ENCODE peak calls at places on chromosomes 4 and X, in four cellular contexts. L, F, E and T are unnamed samples.

GRCh38 chr4:175380841-175381240 is 431.2 kb downstream of the GPM6A start:
- DNase-seq in L (no peak), F (no peak), E (no peak), T (no peak)

GRCh38 chr4:78566834-78567501 is 15.4 kb downstream of the ANXA3 start:
- DNase-seq in L (no peak), F (peak), E (no peak), T (no peak)

GRCh38 chr4:80150387-80151173 is 46.7 kb upstream of the PRDM8 start:
- DNase-seq in L (no peak), F (no peak), E (no peak), T (no peak)

GRCh38 chr4:7772708-7773385 is 166.8 kb downstream of the AFAP1 start:
- DNase-seq in L (no peak), F (no peak), E (no peak), T (no peak)

GRCh38 chrX:129637217-129638109 is 17.3 kb downstream of the APLN start:
- DNase-seq in L (peak), F (peak), E (peak), T (peak)

GRCh38 chrX:19709812-19710518 is 177.4 kb downstream of the SH3KBP1 start:
- DNase-seq in L (peak), F (no peak), E (no peak), T (no peak)

GRCh38 chrX:123803331-123803983 is 56.4 kb upstream of the XIAP start:
- DNase-seq in L (no peak), F (peak), E (peak), T (no peak)

GRCh38 chr4:42786350-42787070 is 106.0 kb upstream of the GRXCR1 start:
- DNase-seq in L (no peak), F (no peak), E (no peak), T (no peak)

GRCh38 chr4:93617596-93617995 is 211.0 kb upstream of the ATOH1 start:
- DNase-seq in L (no peak), F (no peak), E (no peak), T (no peak)

GRCh38 chr4:100302061-100303026 is 112.1 kb upstream of the DDIT4L start:
- DNase-seq in L (no peak), F (no peak), E (no peak), T (no peak)

GRCh38 chr4:113758361-113758760 is 3.2 kb downstream of the CAMK2D start:
- DNase-seq in L (peak), F (no peak), E (no peak), T (no peak)

GRCh38 chrX:80810365-80810978 is 795 bp upstream of the BRWD3 start:
- DNase-seq in L (no peak), F (no peak), E (no peak), T (no peak)

GRCh38 chrX:135522132-135522530 is 1.7 kb downstream of the INTS6L start:
- DNase-seq in L (no peak), F (no peak), E (no peak), T (no peak)

GRCh38 chrX:21666679-21667078 is 8.5 kb upstream of the KLHL34 start:
- DNase-seq in L (no peak), F (no peak), E (no peak), T (no peak)

GRCh38 chr4:118989098-118990080 is 100.7 kb downstream of the SYNPO2 start:
- DNase-seq in L (peak), F (no peak), E (no peak), T (no peak)

GRCh38 chrX:154502989-154503388 is 12.6 kb upstream of the SLC10A3 start:
- DNase-seq in L (no peak), F (no peak), E (no peak), T (no peak)

GRCh38 chr4:52939739-52940138 is 77.6 kb downstream of the RASL11B start:
- DNase-seq in L (no peak), F (no peak), E (no peak), T (no peak)

GRCh38 chrX:40805404-40805803 is 70.1 kb upstream of the MED14 start:
- DNase-seq in L (no peak), F (no peak), E (no peak), T (no peak)

GRCh38 chrX:49291615-49292337 is 11.7 kb upstream of the GAGE10 start:
- DNase-seq in L (no peak), F (peak), E (peak), T (no peak)

GRCh38 chrX:135112096-135112729 is 8.1 kb downstream of the ETDB start:
- DNase-seq in L (peak), F (no peak), E (peak), T (no peak)

GRCh38 chr4:1872918-1873269 is 1.7 kb downstream of the NSD2 start:
- DNase-seq in L (no peak), F (no peak), E (no peak), T (no peak)

GRCh38 chr4:6122496-6122895 is 77.9 kb downstream of the JAKMIP1 start:
- DNase-seq in L (no peak), F (no peak), E (no peak), T (no peak)

GRCh38 chr4:15037923-15038541 is 35.8 kb downstream of the CPEB2 start:
- DNase-seq in L (no peak), F (no peak), E (no peak), T (no peak)

GRCh38 chr4:180059216-180059881 is 2183.9 kb upstream of the TENM3 start:
- DNase-seq in L (no peak), F (peak), E (peak), T (no peak)

GRCh38 chrX:74779175-74779574 is 146.1 kb downstream of the NEXMIF start:
- DNase-seq in L (no peak), F (no peak), E (no peak), T (no peak)

GRCh38 chr4:128946929-128947328 is 137.4 kb downstream of the JADE1 start:
- DNase-seq in L (no peak), F (no peak), E (no peak), T (no peak)

GRCh38 chr4:7892212-7893019 is 47.2 kb downstream of the AFAP1 start:
- DNase-seq in L (peak), F (no peak), E (no peak), T (no peak)

GRCh38 chrX:38192007-38192625 is 28.6 kb downstream of the SRPX start:
- DNase-seq in L (no peak), F (no peak), E (peak), T (no peak)

GRCh38 chr4:41360214-41360910 is 103.6 kb downstream of the UCHL1 start:
- DNase-seq in L (no peak), F (peak), E (peak), T (peak)

GRCh38 chr4:186018261-186018660 is 50.7 kb upstream of the TLR3 start:
- DNase-seq in L (no peak), F (no peak), E (no peak), T (no peak)
- TF ChIP-seq CTCF in L (no peak), F (no peak), E (no peak), T (no peak)

DNA sequence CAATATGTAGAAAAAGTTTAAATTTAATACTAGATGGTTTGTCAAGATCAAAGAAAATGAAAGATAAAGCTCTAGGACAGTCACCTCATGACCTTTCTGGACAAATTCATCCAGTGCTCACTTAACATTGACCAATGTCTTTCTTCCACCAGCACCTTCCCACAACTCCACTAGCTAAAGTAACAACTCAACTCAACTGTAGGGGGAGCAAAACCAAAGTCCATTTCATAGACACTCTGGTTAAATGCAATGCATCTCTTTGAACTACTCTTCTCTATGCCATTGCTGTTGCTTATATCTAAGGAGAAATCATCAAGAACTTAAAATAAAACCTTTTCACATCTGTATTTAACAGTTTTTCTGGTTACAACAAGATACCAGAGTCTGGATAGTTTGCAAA is 25.1 kb downstream of the UGT2B4 start:
- DNase-seq in L (no peak), F (no peak), E (no peak), T (no peak)
- TF ChIP-seq CTCF in L (no peak), F (no peak), E (no peak), T (no peak)

DNA sequence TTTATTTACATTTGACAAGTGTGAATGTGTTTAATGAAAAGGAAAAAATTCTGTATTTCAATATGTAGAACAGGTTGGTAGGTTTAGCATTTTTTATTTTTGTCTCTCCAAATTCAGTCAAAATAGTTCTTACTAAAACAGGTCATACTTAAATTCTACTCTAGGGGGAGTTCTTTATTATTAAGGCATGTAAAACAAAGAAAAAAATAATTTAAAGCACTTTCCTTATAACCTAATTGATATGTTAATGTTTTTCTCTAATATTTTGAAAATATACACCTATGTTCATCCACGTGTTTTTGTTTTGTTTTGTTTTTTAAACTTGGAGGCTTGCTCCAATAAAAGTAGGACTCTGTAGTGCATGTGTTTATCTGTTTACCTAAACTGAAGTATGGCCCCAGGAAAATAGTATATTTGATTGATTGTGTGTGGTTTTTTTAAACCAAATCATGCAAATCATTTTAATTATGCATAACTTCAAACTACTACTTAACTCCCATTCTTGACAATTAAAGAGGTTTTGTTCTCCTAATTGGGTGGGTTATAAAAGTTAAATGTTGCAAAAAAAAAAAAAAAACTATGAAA is 562.7 kb downstream of the RPA4 start:
- DNase-seq in L (no peak), F (no peak), E (no peak), T (no peak)
- TF ChIP-seq CTCF in L (no peak), F (no peak), E (peak), T (no peak)

DNA sequence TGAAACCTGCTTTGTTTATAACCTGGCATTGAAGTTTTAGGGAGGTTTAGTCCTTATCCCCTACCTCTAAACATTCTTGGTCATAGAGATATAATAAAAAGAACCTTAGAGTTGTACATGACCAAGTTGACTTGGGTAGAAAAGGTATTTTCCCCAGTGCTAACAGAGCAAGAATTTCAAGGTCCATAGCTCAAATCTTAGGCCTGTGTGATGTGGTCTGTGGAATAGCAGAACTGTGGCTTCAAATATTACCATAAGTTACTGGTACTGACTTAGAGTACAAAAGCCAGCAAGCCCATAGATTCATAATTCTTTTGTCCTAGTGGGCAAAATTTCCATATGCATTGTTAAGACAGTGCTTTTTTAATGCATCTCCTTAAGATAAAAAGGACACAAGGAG is 91.2 kb downstream of the GPRIN3 start:
- DNase-seq in L (no peak), F (no peak), E (no peak), T (no peak)
- TF ChIP-seq CTCF in L (no peak), F (no peak), E (no peak), T (no peak)

GRCh38 chrX:115940888-115941332 is 229.6 kb upstream of the AGTR2 start:
- DNase-seq in L (peak), F (peak), E (peak), T (no peak)
- TF ChIP-seq CTCF in L (peak), F (no peak), E (no peak), T (peak)

GRCh38 chrX:45513042-45513441 is 312.4 kb upstream of the DIPK2B start:
- DNase-seq in L (no peak), F (no peak), E (no peak), T (no peak)

GRCh38 chrX:45518552-45518951 is 317.9 kb upstream of the DIPK2B start:
- DNase-seq in L (no peak), F (no peak), E (no peak), T (no peak)

GRCh38 chrX:45517090-45517973 is 316.7 kb upstream of the DIPK2B start:
- DNase-seq in L (no peak), F (no peak), E (no peak), T (no peak)

GRCh38 chrX:45515262-45516215 is 314.9 kb upstream of the DIPK2B start:
- DNase-seq in L (peak), F (peak), E (peak), T (no peak)
- TF ChIP-seq CTCF in L (peak), F (peak), E (no peak), T (peak)

DNA sequence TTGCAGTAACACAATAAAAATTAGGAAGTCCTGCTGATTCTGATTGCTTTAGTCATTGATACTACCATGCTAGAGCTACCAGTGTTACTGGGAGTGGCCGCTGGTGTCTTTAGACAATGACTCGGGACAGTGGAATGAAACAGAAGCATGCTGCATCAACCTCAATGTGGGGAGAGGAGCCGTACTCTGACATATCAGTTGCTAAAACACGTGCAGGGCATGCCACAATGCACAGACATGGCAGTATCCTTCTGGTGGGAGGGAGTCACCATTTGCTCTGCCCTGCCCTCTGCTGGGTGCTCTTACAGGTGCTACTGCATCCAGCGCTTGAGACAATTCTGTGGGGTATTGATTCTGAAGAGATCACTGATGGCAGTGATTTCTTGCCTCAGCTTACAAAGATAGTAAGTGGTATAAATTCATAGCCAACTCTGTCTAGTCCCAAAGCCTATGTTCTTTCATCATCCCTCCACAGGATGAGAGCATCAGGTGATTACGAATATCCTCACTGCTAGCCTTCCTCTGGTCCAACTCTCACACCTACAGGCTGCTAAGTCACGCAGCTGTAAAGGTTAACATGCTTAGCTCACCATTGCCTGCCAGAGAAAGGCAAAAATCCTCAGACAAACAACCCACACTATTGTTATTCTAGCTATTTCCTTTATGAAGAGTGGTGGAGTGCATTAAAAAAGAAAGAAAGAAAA is 43.7 kb downstream of the NSG1 start:
- DNase-seq in L (peak), F (no peak), E (peak), T (no peak)
- TF ChIP-seq CTCF in L (peak), F (no peak), E (peak), T (peak)

DNA sequence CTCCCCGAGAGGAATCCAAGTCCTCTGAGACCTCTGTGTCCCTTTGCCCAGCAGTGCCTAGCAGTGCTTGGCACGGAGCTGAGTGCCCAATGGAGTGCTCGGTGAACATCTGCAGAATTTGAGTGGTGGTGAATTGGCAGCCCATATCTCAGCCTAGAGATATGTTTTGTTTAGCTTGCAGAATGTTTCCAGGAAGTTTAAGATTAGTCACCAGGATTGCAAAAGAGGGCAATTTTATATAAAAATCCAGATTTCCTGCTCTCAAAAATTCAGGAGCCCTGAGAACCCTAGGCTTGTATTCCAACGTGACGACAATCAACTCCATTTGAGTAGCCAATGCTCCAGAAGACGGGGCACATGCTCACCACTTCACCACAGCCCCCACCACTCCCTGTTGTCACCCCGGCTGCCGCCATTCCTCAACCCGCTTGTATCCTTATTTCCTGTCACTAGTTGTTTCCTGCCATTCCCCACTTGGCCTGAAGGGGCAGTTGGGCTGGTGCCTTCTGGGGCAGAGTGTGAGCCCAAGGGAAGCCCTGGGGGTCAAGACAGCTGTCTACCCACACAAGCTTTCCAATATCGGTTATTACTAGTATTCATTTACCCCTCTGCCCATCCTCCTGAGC is 116.9 kb downstream of the EFNB1 start:
- DNase-seq in L (no peak), F (no peak), E (peak), T (no peak)
- TF ChIP-seq CTCF in L (peak), F (no peak), E (peak), T (peak)